ENCODE peak calls at places on chromosomes 16 and 17, in ten cellular contexts. One of them, this sample, is unnamed.

GRCh38 chr16:85027968-85028637 is 508 bp downstream of the KIAA0513 start:
- DNase-seq in DND-41: no peak
- DNase-seq in BJ: no peak
- DNase-seq in Caco-2: no peak
- DNase-seq in AG04450: no peak
- DNase-seq in esophagus squamous epithelium: no peak
- DNase-seq in kidney: no peak
- DNase-seq in adipocyte: peak
- DNase-seq in transverse colon: peak
- DNase-seq in fibroblast of lung: no peak
- DNase-seq in this sample: no peak

GRCh38 chr16:22203091-22203490 is 3.0 kb upstream of the EEF2K start:
- DNase-seq in DND-41: no peak
- DNase-seq in BJ: no peak
- DNase-seq in Caco-2: no peak
- DNase-seq in AG04450: no peak
- DNase-seq in esophagus squamous epithelium: no peak
- DNase-seq in kidney: no peak
- DNase-seq in adipocyte: no peak
- DNase-seq in transverse colon: no peak
- DNase-seq in fibroblast of lung: no peak
- DNase-seq in this sample: no peak

GRCh38 chr17:38621538-38621937 is 15.8 kb upstream of the SRCIN1 start:
- DNase-seq in DND-41: no peak
- DNase-seq in BJ: no peak
- DNase-seq in Caco-2: no peak
- DNase-seq in AG04450: no peak
- DNase-seq in esophagus squamous epithelium: no peak
- DNase-seq in kidney: no peak
- DNase-seq in adipocyte: no peak
- DNase-seq in transverse colon: no peak
- DNase-seq in fibroblast of lung: no peak
- DNase-seq in this sample: no peak

GRCh38 chr16:73713817-73714495 is 582.7 kb upstream of the PSMD7 start:
- DNase-seq in DND-41: peak
- DNase-seq in BJ: no peak
- DNase-seq in Caco-2: peak
- DNase-seq in AG04450: no peak
- DNase-seq in esophagus squamous epithelium: no peak
- DNase-seq in kidney: no peak
- DNase-seq in adipocyte: peak
- DNase-seq in transverse colon: peak
- DNase-seq in fibroblast of lung: peak
- DNase-seq in this sample: no peak

GRCh38 chr16:87602005-87602790 is at the start of gene JPH3:
- DNase-seq in DND-41: no peak
- DNase-seq in BJ: no peak
- DNase-seq in Caco-2: peak
- DNase-seq in AG04450: no peak
- DNase-seq in esophagus squamous epithelium: no peak
- DNase-seq in kidney: no peak
- DNase-seq in adipocyte: no peak
- DNase-seq in transverse colon: no peak
- DNase-seq in fibroblast of lung: no peak
- DNase-seq in this sample: no peak

GRCh38 chr16:78325532-78325931 is 226.1 kb downstream of the WWOX start:
- DNase-seq in DND-41: no peak
- DNase-seq in BJ: no peak
- DNase-seq in Caco-2: no peak
- DNase-seq in AG04450: no peak
- DNase-seq in esophagus squamous epithelium: no peak
- DNase-seq in kidney: no peak
- DNase-seq in adipocyte: no peak
- DNase-seq in transverse colon: no peak
- DNase-seq in fibroblast of lung: no peak
- DNase-seq in this sample: no peak

GRCh38 chr17:68198931-68199836 is 48.7 kb upstream of the AMZ2 start:
- DNase-seq in DND-41: no peak
- DNase-seq in BJ: no peak
- DNase-seq in Caco-2: peak
- DNase-seq in AG04450: no peak
- DNase-seq in esophagus squamous epithelium: no peak
- DNase-seq in kidney: peak
- DNase-seq in adipocyte: no peak
- DNase-seq in transverse colon: no peak
- DNase-seq in fibroblast of lung: peak
- DNase-seq in this sample: no peak

GRCh38 chr16:4265676-4266075 is 7.1 kb downstream of the TFAP4 start:
- DNase-seq in DND-41: no peak
- DNase-seq in BJ: no peak
- DNase-seq in Caco-2: no peak
- DNase-seq in AG04450: no peak
- DNase-seq in esophagus squamous epithelium: no peak
- DNase-seq in kidney: no peak
- DNase-seq in adipocyte: no peak
- DNase-seq in transverse colon: no peak
- DNase-seq in fibroblast of lung: no peak
- DNase-seq in this sample: no peak

GRCh38 chr16:68800257-68800875 is 43.0 kb upstream of the TANGO6 start:
- DNase-seq in DND-41: peak
- DNase-seq in BJ: peak
- DNase-seq in Caco-2: peak
- DNase-seq in AG04450: peak
- DNase-seq in esophagus squamous epithelium: no peak
- DNase-seq in kidney: no peak
- DNase-seq in adipocyte: peak
- DNase-seq in transverse colon: peak
- DNase-seq in fibroblast of lung: peak
- DNase-seq in this sample: no peak

GRCh38 chr16:4613636-4614570 is 785 bp downstream of the UBALD1 start:
- DNase-seq in DND-41: peak
- DNase-seq in BJ: no peak
- DNase-seq in Caco-2: peak
- DNase-seq in AG04450: no peak
- DNase-seq in esophagus squamous epithelium: no peak
- DNase-seq in kidney: peak
- DNase-seq in adipocyte: peak
- DNase-seq in transverse colon: peak
- DNase-seq in fibroblast of lung: peak
- DNase-seq in this sample: no peak

GRCh38 chr17:43927101-43927935 is 15.0 kb downstream of the PPY start:
- DNase-seq in DND-41: no peak
- DNase-seq in BJ: no peak
- DNase-seq in Caco-2: no peak
- DNase-seq in AG04450: no peak
- DNase-seq in esophagus squamous epithelium: no peak
- DNase-seq in kidney: no peak
- DNase-seq in adipocyte: no peak
- DNase-seq in transverse colon: peak
- DNase-seq in fibroblast of lung: no peak
- DNase-seq in this sample: no peak

GRCh38 chr17:27466748-27467375 is 10.6 kb downstream of the KSR1 start:
- DNase-seq in DND-41: no peak
- DNase-seq in BJ: no peak
- DNase-seq in Caco-2: no peak
- DNase-seq in AG04450: no peak
- DNase-seq in esophagus squamous epithelium: no peak
- DNase-seq in kidney: no peak
- DNase-seq in adipocyte: no peak
- DNase-seq in transverse colon: no peak
- DNase-seq in fibroblast of lung: no peak
- DNase-seq in this sample: peak

GRCh38 chr16:82892327-82892726 is 265.6 kb downstream of the CDH13 start:
- DNase-seq in DND-41: no peak
- DNase-seq in BJ: no peak
- DNase-seq in Caco-2: no peak
- DNase-seq in AG04450: no peak
- DNase-seq in esophagus squamous epithelium: no peak
- DNase-seq in kidney: no peak
- DNase-seq in adipocyte: peak
- DNase-seq in transverse colon: no peak
- DNase-seq in fibroblast of lung: no peak
- DNase-seq in this sample: no peak

GRCh38 chr17:50272711-50273653 is 1.3 kb upstream of the TMEM92 start:
- DNase-seq in DND-41: peak
- DNase-seq in BJ: no peak
- DNase-seq in Caco-2: peak
- DNase-seq in AG04450: no peak
- DNase-seq in esophagus squamous epithelium: no peak
- DNase-seq in kidney: peak
- DNase-seq in adipocyte: peak
- DNase-seq in transverse colon: peak
- DNase-seq in fibroblast of lung: peak
- DNase-seq in this sample: peak

GRCh38 chr17:71926746-71927398 is 193.9 kb upstream of the SOX9 start:
- DNase-seq in DND-41: no peak
- DNase-seq in BJ: no peak
- DNase-seq in Caco-2: no peak
- DNase-seq in AG04450: no peak
- DNase-seq in esophagus squamous epithelium: no peak
- DNase-seq in kidney: no peak
- DNase-seq in adipocyte: no peak
- DNase-seq in transverse colon: no peak
- DNase-seq in fibroblast of lung: peak
- DNase-seq in this sample: no peak

GRCh38 chr17:46002311-46002972 is 3.4 kb downstream of the STH start:
- DNase-seq in DND-41: peak
- DNase-seq in BJ: no peak
- DNase-seq in Caco-2: peak
- DNase-seq in AG04450: peak
- DNase-seq in esophagus squamous epithelium: no peak
- DNase-seq in kidney: no peak
- DNase-seq in adipocyte: peak
- DNase-seq in transverse colon: peak
- DNase-seq in fibroblast of lung: peak
- DNase-seq in this sample: peak

GRCh38 chr17:45791935-45792334 is 7.8 kb downstream of the CRHR1 start:
- DNase-seq in DND-41: no peak
- DNase-seq in BJ: no peak
- DNase-seq in Caco-2: no peak
- DNase-seq in AG04450: no peak
- DNase-seq in esophagus squamous epithelium: no peak
- DNase-seq in kidney: no peak
- DNase-seq in adipocyte: no peak
- DNase-seq in transverse colon: no peak
- DNase-seq in fibroblast of lung: no peak
- DNase-seq in this sample: no peak

GRCh38 chr17:31581491-31581890 is 190.0 kb downstream of the RAB11FIP4 start:
- DNase-seq in DND-41: no peak
- DNase-seq in BJ: no peak
- DNase-seq in Caco-2: no peak
- DNase-seq in AG04450: no peak
- DNase-seq in esophagus squamous epithelium: no peak
- DNase-seq in kidney: peak
- DNase-seq in adipocyte: peak
- DNase-seq in transverse colon: no peak
- DNase-seq in fibroblast of lung: peak
- DNase-seq in this sample: no peak

GRCh38 chr16:9053006-9053601 is 38.3 kb upstream of the HAPSTR1 start:
- DNase-seq in DND-41: peak
- DNase-seq in BJ: no peak
- DNase-seq in Caco-2: peak
- DNase-seq in AG04450: no peak
- DNase-seq in esophagus squamous epithelium: no peak
- DNase-seq in kidney: no peak
- DNase-seq in adipocyte: peak
- DNase-seq in transverse colon: peak
- DNase-seq in fibroblast of lung: peak
- DNase-seq in this sample: peak

GRCh38 chr16:10981697-10982216 is 37.4 kb downstream of the CLEC16A start:
- DNase-seq in DND-41: peak
- DNase-seq in BJ: no peak
- DNase-seq in Caco-2: peak
- DNase-seq in AG04450: no peak
- DNase-seq in esophagus squamous epithelium: no peak
- DNase-seq in kidney: no peak
- DNase-seq in adipocyte: peak
- DNase-seq in transverse colon: no peak
- DNase-seq in fibroblast of lung: peak
- DNase-seq in this sample: no peak

GRCh38 chr16:12062343-12063003 is 85.9 kb downstream of the SNX29 start:
- DNase-seq in DND-41: no peak
- DNase-seq in BJ: peak
- DNase-seq in Caco-2: no peak
- DNase-seq in AG04450: peak
- DNase-seq in esophagus squamous epithelium: peak
- DNase-seq in kidney: peak
- DNase-seq in adipocyte: peak
- DNase-seq in transverse colon: peak
- DNase-seq in fibroblast of lung: peak
- DNase-seq in this sample: peak

GRCh38 chr17:57142925-57143324 is 57.9 kb downstream of the AKAP1 start:
- DNase-seq in DND-41: no peak
- DNase-seq in BJ: no peak
- DNase-seq in Caco-2: no peak
- DNase-seq in AG04450: no peak
- DNase-seq in esophagus squamous epithelium: no peak
- DNase-seq in kidney: no peak
- DNase-seq in adipocyte: no peak
- DNase-seq in transverse colon: no peak
- DNase-seq in fibroblast of lung: peak
- DNase-seq in this sample: no peak

GRCh38 chr17:41777579-41778188 is 8.8 kb downstream of the JUP start:
- DNase-seq in DND-41: no peak
- DNase-seq in BJ: peak
- DNase-seq in Caco-2: no peak
- DNase-seq in AG04450: peak
- DNase-seq in esophagus squamous epithelium: no peak
- DNase-seq in kidney: peak
- DNase-seq in adipocyte: peak
- DNase-seq in transverse colon: peak
- DNase-seq in fibroblast of lung: peak
- DNase-seq in this sample: no peak